ENCODE peak calls at places on chromosome 1, in four cellular contexts. A, D, J and N are unnamed samples.

GRCh38 chr1:151193856-151194255 is 3.9 kb upstream of the VPS72 start:
- DNase-seq in D (no peak), A (no peak), J (no peak), N (no peak)

GRCh38 chr1:89545264-89546038 is 20.8 kb downstream of the LRRC8B start:
- DNase-seq in D (no peak), A (no peak), J (no peak), N (no peak)

GRCh38 chr1:67053535-67053784 is 488 bp downstream of the SLC35D1 start:
- DNase-seq in D (peak), J (no peak), A (no peak), N (no peak)

GRCh38 chr1:61504840-61505239 is 220.1 kb downstream of the TM2D1 start:
- DNase-seq in D (no peak), J (no peak), A (no peak), N (peak)

GRCh38 chr1:234230414-234230862 is 142.8 kb upstream of the COA6 start:
- DNase-seq in J (peak), D (no peak), A (no peak), N (no peak)

GRCh38 chr1:11316701-11317100 is 43.7 kb downstream of the UBIAD1 start:
- DNase-seq in D (no peak), J (no peak), A (no peak), N (peak)

GRCh38 chr1:46667782-46668760 is at the start of gene ATPAF1:
- DNase-seq in J (peak), D (peak), A (peak), N (no peak)

GRCh38 chr1:69776555-69776954 is 208.8 kb downstream of the LRRC7 start:
- DNase-seq in J (no peak), A (no peak), D (no peak), N (no peak)

GRCh38 chr1:215059947-215060346 is 22.6 kb upstream of the KCNK2 start:
- DNase-seq in D (no peak), J (no peak), A (no peak), N (no peak)

GRCh38 chr1:12251442-12251841 is 21.6 kb downstream of the VPS13D start:
- DNase-seq in D (no peak), J (no peak), A (no peak), N (no peak)

GRCh38 chr1:154417338-154417608 is 12.1 kb downstream of the IL6R start:
- DNase-seq in D (no peak), A (no peak), J (no peak), N (no peak)

GRCh38 chr1:235073331-235073967 is 55.2 kb downstream of the TOMM20 start:
- DNase-seq in J (no peak), D (peak), A (no peak), N (peak)